ENCODE peak calls at places on chromosome 16, in five cellular contexts. A is GM12878, P is foreskin keratinocyte, I is bronchial epithelial cell, B is transverse colon. L is an unnamed sample.

GRCh38 chr16:11560701-11561439 is 25.8 kb downstream of the LITAF start:
- DNase-seq in A (no peak), P (peak; percentile 90), I (peak; percentile 91), B (peak; percentile 26), L (no peak)

GRCh38 chr16:75038036-75038959 is 39.5 kb downstream of the ZNRF1 start:
- DNase-seq in A (no peak), P (no peak), I (no peak), B (no peak), L (no peak)

GRCh38 chr16:30458561-30459394 is 13.1 kb upstream of the SEPHS2 start:
- DNase-seq in A (peak; percentile 97), P (no peak), I (no peak), B (peak; percentile 68), L (no peak)

GRCh38 chr16:69831212-69832123 is 69.3 kb downstream of the WWP2 start:
- DNase-seq in A (no peak), P (peak; percentile 6), I (peak; percentile 34), B (no peak), L (no peak)

GRCh38 chr16:81522141-81522701 is 77.6 kb downstream of the CMIP start:
- DNase-seq in A (no peak), P (no peak), I (peak; percentile 42), B (no peak), L (no peak)

GRCh38 chr16:46850619-46851555 is 19.9 kb upstream of the C16orf87 start:
- DNase-seq in A (no peak), P (no peak), I (no peak), B (peak; percentile 36), L (no peak)

GRCh38 chr16:77236063-77236511 is 36.9 kb downstream of the SYCE1L start:
- DNase-seq in A (no peak), P (peak; percentile 55), I (peak; percentile 59), B (peak; percentile 89), L (peak; percentile 94)

GRCh38 chr16:85117418-85117817 is 5.1 kb upstream of the CIBAR2 start:
- DNase-seq in A (no peak), P (no peak), I (no peak), B (no peak), L (no peak)

GRCh38 chr16:17453365-17454122 is 17.2 kb downstream of the XYLT1 start:
- DNase-seq in A (no peak), P (no peak), I (no peak), B (no peak), L (no peak)

GRCh38 chr16:11699234-11699894 is 31.1 kb downstream of the SNN start:
- DNase-seq in A (no peak), P (no peak), I (no peak), B (no peak), L (no peak)

GRCh38 chr16:13378151-13378550 is 476.8 kb downstream of the SHISA9 start:
- DNase-seq in A (no peak), P (peak; percentile 33), I (no peak), B (no peak), L (no peak)

GRCh38 chr16:51359141-51359960 is 208.3 kb upstream of the SALL1 start:
- DNase-seq in A (no peak), P (no peak), I (no peak), B (peak; percentile 7), L (no peak)

GRCh38 chr16:24977673-24978065 is 37.5 kb downstream of the ARHGAP17 start:
- DNase-seq in A (no peak), P (no peak), I (no peak), B (no peak), L (no peak)

GRCh38 chr16:54648575-54648974 is 282.1 kb upstream of the IRX5 start:
- DNase-seq in A (no peak), P (no peak), I (no peak), B (no peak), L (no peak)

GRCh38 chr16:30985401-30986128 is 558 bp downstream of the HSD3B7 start:
- DNase-seq in A (no peak), P (peak; percentile 42), I (peak; percentile 39), B (peak; percentile 82), L (no peak)

GRCh38 chr16:70437017-70437581 is 1.8 kb downstream of the ST3GAL2 start:
- DNase-seq in A (no peak), P (no peak), I (no peak), B (no peak), L (no peak)

GRCh38 chr16:83732536-83732935 is 75.2 kb upstream of the HSBP1 start:
- DNase-seq in A (no peak), P (no peak), I (no peak), B (no peak), L (no peak)

GRCh38 chr16:51697454-51697853 is 546.4 kb upstream of the SALL1 start:
- DNase-seq in A (no peak), P (no peak), I (no peak), B (no peak), L (no peak)

GRCh38 chr16:1941924-1942809 is 832 bp downstream of the MSRB1 start:
- DNase-seq in A (no peak), P (peak; percentile 53), I (peak; percentile 62), B (no peak), L (no peak)

GRCh38 chr16:14375132-14375491 is 254.9 kb downstream of the PARN start:
- DNase-seq in A (no peak), P (no peak), I (no peak), B (no peak), L (no peak)

GRCh38 chr16:12170103-12171025 is 193.8 kb downstream of the SNX29 start:
- DNase-seq in A (no peak), P (no peak), I (no peak), B (no peak), L (no peak)

GRCh38 chr16:81779540-81780320 is 639 bp downstream of the PLCG2 start:
- DNase-seq in A (no peak), P (no peak), I (no peak), B (peak; percentile 50), L (peak; percentile 23)

GRCh38 chr16:12920739-12921138 is 19.3 kb downstream of the SHISA9 start:
- DNase-seq in A (no peak), P (no peak), I (no peak), B (no peak), L (no peak)

GRCh38 chr16:9258423-9259051 is 167.1 kb downstream of the HAPSTR1 start:
- DNase-seq in A (no peak), P (no peak), I (peak; percentile 9), B (peak; percentile 18), L (peak; percentile 56)

GRCh38 chr16:84519855-84520254 is 15.4 kb upstream of the MEAK7 start:
- DNase-seq in A (no peak), P (no peak), I (no peak), B (no peak), L (no peak)

GRCh38 chr16:16996830-16997229 is 473.9 kb downstream of the XYLT1 start:
- DNase-seq in A (no peak), P (no peak), I (no peak), B (no peak), L (no peak)

GRCh38 chr16:23835390-23836077 is at the start of gene PRKCB:
- DNase-seq in A (no peak), P (peak; percentile 22), I (peak; percentile 36), B (peak; percentile 89), L (peak; percentile 89)

GRCh38 chr16:31301708-31302400 is 42.1 kb downstream of the ITGAM start:
- DNase-seq in A (no peak), P (no peak), I (peak; percentile 35), B (no peak), L (no peak)

DNA sequence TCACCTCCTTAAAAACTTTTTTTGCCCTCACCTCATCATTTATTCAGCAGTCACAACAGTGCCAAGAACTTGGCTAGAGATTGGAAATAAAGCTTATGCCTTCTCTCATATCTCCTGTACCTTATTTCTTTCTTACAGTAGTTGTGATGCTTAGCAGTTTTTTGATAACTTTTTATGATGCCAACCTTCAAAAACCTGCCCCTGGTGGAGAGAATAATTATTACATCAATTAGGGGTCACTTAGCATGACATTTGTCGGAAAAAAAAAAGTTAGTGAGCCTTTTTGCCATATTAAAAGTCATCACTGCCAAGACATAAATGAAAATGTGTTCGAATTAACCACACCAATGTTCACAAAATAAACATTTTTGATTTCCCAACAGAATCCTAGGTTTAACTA is 296.6 kb downstream of the WWOX start:
- DNase-seq in A (no peak), P (no peak), I (peak; percentile 2), B (no peak), L (no peak)
- TF ChIP-seq CTCF in A (no peak), P (peak; percentile 27), I (no peak), B (peak; percentile 34), L (peak; percentile 88)

DNA sequence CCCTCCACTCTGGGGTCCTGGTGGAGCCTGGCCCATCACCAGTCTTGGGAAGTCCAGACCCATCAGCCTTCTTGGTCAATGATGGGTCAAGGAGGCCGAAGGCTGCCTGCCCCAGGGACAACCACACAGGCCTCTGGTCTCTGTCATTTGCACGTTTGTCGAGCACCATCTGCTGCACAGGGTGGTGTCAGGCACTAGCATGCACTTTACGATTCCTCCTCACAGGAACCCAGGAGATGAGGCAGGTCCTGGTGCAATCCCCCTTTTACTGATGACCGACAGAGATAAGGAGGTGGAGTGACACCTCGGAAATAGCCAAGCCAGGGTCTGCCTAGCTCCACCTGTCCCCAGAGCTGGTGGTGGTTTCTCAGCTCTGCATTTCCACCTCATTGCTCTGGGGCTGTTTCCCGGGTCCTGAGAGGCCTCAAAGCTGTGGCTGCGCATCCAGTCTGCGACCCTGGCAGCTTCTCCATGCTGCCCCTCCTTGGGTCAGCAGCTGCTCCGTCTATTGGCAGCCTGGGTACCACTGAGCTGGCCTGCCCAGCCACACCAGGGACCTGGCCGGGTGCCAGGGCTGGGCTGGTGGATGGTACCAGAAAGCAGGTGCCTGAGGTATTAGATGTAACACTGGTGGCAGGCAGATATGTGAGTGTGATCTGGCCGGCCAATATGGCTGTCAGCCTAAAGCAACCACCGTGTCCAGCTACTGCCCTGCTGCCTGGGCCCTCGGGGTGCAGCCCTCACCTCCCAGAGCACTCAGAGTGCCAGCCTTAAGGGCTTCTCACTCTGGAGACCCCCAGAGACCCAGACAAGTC is 10.0 kb downstream of the MMP15 start:
- DNase-seq in A (no peak), P (no peak), I (no peak), B (no peak), L (no peak)
- TF ChIP-seq CTCF in A (no peak), P (no peak), I (no peak), B (no peak), L (no peak)

GRCh38 chr16:68749424-68749823 is 12.3 kb downstream of the CDH1 start:
- DNase-seq in A (no peak), P (no peak), I (no peak), B (no peak), L (no peak)
- TF ChIP-seq CTCF in A (peak; percentile 22), P (peak; percentile 48), I (peak; percentile 18), B (no peak), L (no peak)

GRCh38 chr16:89534147-89534788 is 26.1 kb downstream of the SPG7 start:
- DNase-seq in A (no peak), P (no peak), I (peak; percentile 4), B (peak; percentile 22), L (peak; percentile 16)

GRCh38 chr16:89525146-89525913 is 17.1 kb downstream of the SPG7 start:
- DNase-seq in A (no peak), P (no peak), I (no peak), B (peak; percentile 24), L (no peak)

GRCh38 chr16:89531821-89532526 is 23.8 kb downstream of the SPG7 start:
- DNase-seq in A (no peak), P (no peak), I (no peak), B (no peak), L (no peak)

GRCh38 chr16:89529097-89529496 is 20.9 kb downstream of the SPG7 start:
- DNase-seq in A (no peak), P (no peak), I (no peak), B (no peak), L (no peak)

GRCh38 chr16:89530401-89531381 is 22.5 kb downstream of the SPG7 start:
- DNase-seq in A (no peak), P (no peak), I (no peak), B (no peak), L (no peak)
- TF ChIP-seq CTCF in A (no peak), P (no peak), I (no peak), B (no peak), L (no peak)

L was measured in endothelial cell.